ENCODE peak calls at places on chromosomes 11 and 22, in eight cellular contexts. P, M, W, D, G, O, L and F are unnamed samples.

GRCh38 chr11:64763804-64764611 is 4.2 kb upstream of the PYGM start:
- DNase-seq in P (peak), M (no peak), W (no peak), D (no peak), G (no peak), O (no peak), L (no peak), F (no peak)

GRCh38 chr11:5690216-5690615 is 626 bp downstream of the TRIM22 start:
- DNase-seq in P (no peak), M (no peak), W (no peak), D (no peak), G (peak), O (peak), L (no peak), F (peak)

GRCh38 chr22:23817146-23817545 is 21.7 kb downstream of the DERL3 start:
- DNase-seq in P (no peak), M (no peak), W (no peak), D (no peak), G (no peak), O (no peak), L (no peak), F (no peak)

GRCh38 chr11:131537196-131537595 is 166.8 kb downstream of the NTM start:
- DNase-seq in P (no peak), M (no peak), W (no peak), D (no peak), G (no peak), O (no peak), L (no peak), F (no peak)

GRCh38 chr22:22884010-22884887 is 3.4 kb upstream of the IGLL5 start:
- DNase-seq in P (peak), M (peak), W (peak), D (peak), G (peak), O (peak), L (peak), F (peak)

GRCh38 chr22:19287076-19287724 is 4.3 kb downstream of the CLTCL1 start:
- DNase-seq in P (no peak), M (no peak), W (no peak), D (peak), G (no peak), O (no peak), L (no peak), F (peak)

GRCh38 chr11:74417379-74417804 is 19.2 kb upstream of the PGM2L1 start:
- DNase-seq in P (no peak), M (no peak), W (no peak), D (peak), G (no peak), O (no peak), L (no peak), F (peak)

GRCh38 chr11:12380565-12381325 is 3.4 kb downstream of the PARVA start:
- DNase-seq in P (no peak), M (no peak), W (no peak), D (no peak), G (no peak), O (no peak), L (peak), F (no peak)

GRCh38 chr11:63838150-63838681 is 694 bp upstream of the MARK2 start:
- DNase-seq in P (no peak), M (no peak), W (no peak), D (no peak), G (no peak), O (no peak), L (no peak), F (no peak)

GRCh38 chr11:111162306-111162705 is 83.2 kb upstream of the POU2AF2 start:
- DNase-seq in P (no peak), M (no peak), W (no peak), D (no peak), G (no peak), O (no peak), L (no peak), F (peak)

GRCh38 chr11:73156114-73156513 is 14.0 kb upstream of the FCHSD2 start:
- DNase-seq in P (no peak), M (no peak), W (no peak), D (no peak), G (no peak), O (peak), L (no peak), F (no peak)

GRCh38 chr11:67628710-67629385 is 889 bp downstream of the NUDT8 start:
- DNase-seq in P (no peak), M (no peak), W (no peak), D (no peak), G (no peak), O (no peak), L (no peak), F (no peak)

GRCh38 chr11:284081-285020 is 4.6 kb upstream of the PGGHG start:
- DNase-seq in P (no peak), M (peak), W (no peak), D (no peak), G (peak), O (no peak), L (no peak), F (no peak)

GRCh38 chr11:1888811-1889526 is 2.7 kb downstream of the PRR33 start:
- DNase-seq in P (peak), M (no peak), W (no peak), D (no peak), G (no peak), O (no peak), L (no peak), F (no peak)

GRCh38 chr22:19799322-19800190 is 39.0 kb downstream of the TBX1 start:
- DNase-seq in P (no peak), M (peak), W (peak), D (peak), G (no peak), O (no peak), L (peak), F (peak)

GRCh38 chr22:49462291-49462690 is 365.4 kb downstream of the BRD1 start:
- DNase-seq in P (no peak), M (no peak), W (no peak), D (no peak), G (no peak), O (no peak), L (no peak), F (no peak)

GRCh38 chr22:49487950-49488349 is 339.7 kb downstream of the BRD1 start:
- DNase-seq in P (no peak), M (no peak), W (no peak), D (no peak), G (no peak), O (no peak), L (no peak), F (no peak)

GRCh38 chr11:91158901-91159537 is 936.2 kb upstream of the CHORDC1 start:
- DNase-seq in P (no peak), M (no peak), W (no peak), D (no peak), G (no peak), O (no peak), L (no peak), F (no peak)

GRCh38 chr11:115980336-115980735 is 476.1 kb upstream of the CADM1 start:
- DNase-seq in P (no peak), M (no peak), W (no peak), D (no peak), G (no peak), O (no peak), L (no peak), F (no peak)

GRCh38 chr11:19577849-19578619 is 134.6 kb upstream of the NAV2 start:
- DNase-seq in P (no peak), M (peak), W (no peak), D (no peak), G (no peak), O (no peak), L (peak), F (peak)

GRCh38 chr11:35106595-35106994 is 32.4 kb upstream of the CD44 start:
- DNase-seq in P (no peak), M (no peak), W (no peak), D (no peak), G (no peak), O (peak), L (no peak), F (no peak)

GRCh38 chr11:65438257-65439151 is 15.9 kb downstream of the NEAT1 start:
- DNase-seq in P (no peak), M (no peak), W (no peak), D (no peak), G (no peak), O (no peak), L (no peak), F (peak)

GRCh38 chr11:69050592-69051380 is 2.1 kb downstream of the TPCN2 start:
- DNase-seq in P (no peak), M (no peak), W (no peak), D (no peak), G (no peak), O (no peak), L (no peak), F (no peak)

GRCh38 chr11:134559617-134559992 is 147.6 kb upstream of the B3GAT1 start:
- DNase-seq in P (no peak), M (peak), W (no peak), D (no peak), G (peak), O (no peak), L (no peak), F (no peak)

GRCh38 chr11:116866774-116867455 is 29.5 kb upstream of the APOA1 start:
- DNase-seq in P (no peak), M (no peak), W (no peak), D (no peak), G (no peak), O (no peak), L (no peak), F (peak)

GRCh38 chr22:29336751-29337490 is 21.4 kb upstream of the RASL10A start:
- DNase-seq in P (no peak), M (no peak), W (no peak), D (no peak), G (no peak), O (no peak), L (peak), F (no peak)

GRCh38 chr11:128187829-128188228 is 399.5 kb downstream of the ETS1 start:
- DNase-seq in P (no peak), M (no peak), W (peak), D (no peak), G (no peak), O (no peak), L (no peak), F (peak)

GRCh38 chr11:35295751-35296150 is 123.6 kb downstream of the SLC1A2 start:
- DNase-seq in P (no peak), M (no peak), W (no peak), D (peak), G (no peak), O (no peak), L (no peak), F (no peak)

GRCh38 chr11:3044004-3044403 is 13.2 kb downstream of the CARS1 start:
- DNase-seq in P (no peak), M (no peak), W (no peak), D (no peak), G (no peak), O (no peak), L (peak), F (peak)

GRCh38 chr11:131691558-131692041 is 321.2 kb downstream of the NTM start:
- DNase-seq in P (no peak), M (no peak), W (peak), D (peak), G (peak), O (peak), L (no peak), F (peak)

GRCh38 chr11:68839953-68840641 is 1.6 kb downstream of the CPT1A start:
- DNase-seq in P (no peak), M (no peak), W (peak), D (peak), G (no peak), O (peak), L (no peak), F (peak)

GRCh38 chr22:45090364-45090960 is 73.3 kb upstream of the NUP50 start:
- DNase-seq in P (no peak), M (no peak), W (no peak), D (peak), G (no peak), O (no peak), L (no peak), F (peak)

GRCh38 chr11:72247584-72247983 is 3.6 kb upstream of the PHOX2A start:
- DNase-seq in P (no peak), M (no peak), W (no peak), D (no peak), G (no peak), O (no peak), L (no peak), F (no peak)

GRCh38 chr11:62430350-62430749 is 11.5 kb downstream of the SCGB1A1 start:
- DNase-seq in P (no peak), M (no peak), W (no peak), D (no peak), G (no peak), O (no peak), L (no peak), F (peak)

GRCh38 chr22:46929046-46929688 is 166.7 kb downstream of the TBC1D22A start:
- DNase-seq in P (no peak), M (no peak), W (no peak), D (no peak), G (no peak), O (no peak), L (no peak), F (no peak)

DNA sequence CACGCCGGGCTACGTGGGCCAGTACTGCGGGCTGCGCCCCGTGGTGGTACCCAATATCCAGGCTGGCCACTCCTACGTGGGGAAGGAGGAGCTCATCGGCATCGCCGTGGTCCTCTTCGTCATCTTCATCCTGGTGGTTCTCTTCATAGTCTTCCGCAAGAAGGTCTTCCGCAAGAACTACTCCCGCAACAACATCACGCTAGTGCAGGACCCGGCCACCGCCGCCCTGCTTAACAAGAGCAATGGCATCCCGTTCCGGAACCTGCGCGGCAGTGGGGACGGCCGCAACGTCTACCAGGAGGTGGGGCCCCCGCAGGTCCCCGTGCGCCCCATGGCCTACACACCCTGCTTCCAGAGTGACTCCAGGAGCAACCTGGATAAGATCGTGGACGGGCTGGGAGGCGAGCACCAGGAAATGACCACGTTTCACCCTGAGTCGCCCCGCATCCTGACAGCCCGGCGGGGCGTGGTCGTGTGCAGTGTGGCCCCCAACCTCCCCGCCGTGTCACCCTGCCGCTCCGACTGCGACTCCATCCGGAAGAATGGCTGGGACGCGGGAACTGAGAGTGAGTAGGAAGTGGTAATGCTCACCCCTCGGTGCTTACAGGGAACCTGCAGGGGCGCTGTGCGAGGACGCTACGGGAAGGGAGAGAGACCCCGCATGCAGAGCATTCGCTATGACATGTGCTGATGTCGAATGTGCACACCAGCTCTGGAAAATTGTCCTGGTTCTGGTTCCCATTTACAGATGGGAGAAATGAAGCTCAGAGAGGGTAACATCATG is 86.4 kb upstream of the MTNR1B start:
- DNase-seq in P (no peak), M (no peak), W (no peak), D (no peak), G (no peak), O (no peak), L (no peak), F (no peak)
- TF ChIP-seq CTCF in P (no peak), M (no peak), W (no peak), D (no peak), G (no peak), O (no peak), L (no peak), F (no peak)

GRCh38 chr11:71200172-71200716 is 52.1 kb downstream of the SHANK2 start:
- DNase-seq in P (no peak), M (no peak), W (no peak), D (no peak), G (no peak), O (no peak), L (no peak), F (no peak)

GRCh38 chr11:71198823-71199165 is 53.6 kb downstream of the SHANK2 start:
- DNase-seq in P (no peak), M (no peak), W (no peak), D (no peak), G (no peak), O (no peak), L (no peak), F (no peak)

GRCh38 chr11:71197096-71197495 is 55.3 kb downstream of the SHANK2 start:
- DNase-seq in P (no peak), M (no peak), W (no peak), D (no peak), G (no peak), O (no peak), L (no peak), F (no peak)

GRCh38 chr11:71199226-71199815 is 53.1 kb downstream of the SHANK2 start:
- DNase-seq in P (no peak), M (no peak), W (no peak), D (no peak), G (peak), O (no peak), L (no peak), F (no peak)

DNA sequence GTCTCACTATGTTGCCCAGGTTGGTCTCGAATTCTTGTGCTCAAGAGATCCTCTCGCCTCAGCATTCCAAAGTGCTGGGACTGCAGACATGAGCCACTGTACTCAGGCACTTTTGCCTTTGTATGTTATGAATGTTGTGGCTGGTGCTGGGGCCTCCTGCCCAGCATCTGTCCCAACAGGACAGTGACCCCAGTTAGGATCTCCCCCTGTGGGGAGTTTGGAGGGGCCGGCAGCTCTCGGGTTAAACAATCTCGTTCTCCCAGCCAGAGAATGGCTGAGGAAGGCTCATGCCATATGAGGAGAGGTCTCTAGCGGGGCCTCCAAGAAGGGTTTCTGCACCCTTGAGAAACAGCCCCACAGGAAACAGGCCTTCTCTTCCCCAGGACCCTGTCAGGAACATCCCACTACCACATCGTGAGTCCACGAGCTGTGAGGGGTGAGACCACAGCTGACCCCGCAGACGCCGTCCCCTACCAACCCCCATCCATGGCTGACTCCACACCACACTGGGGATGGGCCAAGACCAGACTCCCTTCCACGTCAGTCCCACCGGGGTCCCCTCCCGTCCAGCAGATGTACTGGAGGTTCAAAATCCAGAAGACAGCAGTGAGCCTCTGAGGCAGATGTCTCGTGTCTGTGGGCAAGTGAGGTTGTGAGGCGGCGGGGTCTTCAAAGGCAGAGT is 54.1 kb downstream of the SHANK2 start:
- DNase-seq in P (no peak), M (no peak), W (no peak), D (no peak), G (no peak), O (no peak), L (no peak), F (no peak)
- H3K4me3 ChIP-seq in P (no peak), M (no peak), W (no peak), D (no peak), G (no peak), O (no peak), L (no peak), F (no peak)

DNA sequence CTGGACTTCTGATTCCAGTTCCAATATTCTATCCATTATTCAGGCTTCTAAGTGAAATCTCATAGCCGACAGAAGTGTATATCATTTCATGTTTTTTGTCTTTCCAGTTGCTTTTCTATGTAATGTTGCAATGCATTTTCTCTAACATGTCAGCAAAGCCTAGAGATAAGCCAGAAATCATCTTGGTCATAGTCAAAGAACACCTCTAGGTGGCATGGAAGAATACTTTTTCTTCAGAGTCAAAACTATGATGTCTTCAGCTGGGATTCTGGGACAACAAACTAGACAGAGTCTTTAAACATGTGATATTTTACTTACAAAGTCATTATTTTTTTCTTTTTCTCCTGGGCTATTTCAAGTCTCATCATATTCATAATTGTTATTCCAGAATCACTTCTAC is 4.4 kb downstream of the GAS2 start:
- DNase-seq in P (no peak), M (no peak), W (no peak), D (peak), G (no peak), O (peak), L (no peak), F (no peak)
- TF ChIP-seq CTCF in P (no peak), M (peak), W (peak), D (peak), G (no peak), O (peak), L (peak), F (no peak)

GRCh38 chr22:41923595-41924276 is 2.9 kb downstream of the TNFRSF13C start:
- DNase-seq in P (no peak), M (no peak), W (no peak), D (no peak), G (no peak), O (no peak), L (no peak), F (no peak)

GRCh38 chr22:41928416-41929157 is 2.0 kb upstream of the TNFRSF13C start:
- DNase-seq in P (no peak), M (no peak), W (peak), D (peak), G (no peak), O (no peak), L (no peak), F (no peak)

GRCh38 chr22:41922940-41923594 is 3.5 kb downstream of the TNFRSF13C start:
- DNase-seq in P (no peak), M (no peak), W (no peak), D (no peak), G (no peak), O (no peak), L (no peak), F (no peak)

GRCh38 chr22:41927813-41928212 is 1.2 kb upstream of the TNFRSF13C start:
- DNase-seq in P (no peak), M (no peak), W (no peak), D (no peak), G (no peak), O (no peak), L (no peak), F (no peak)

GRCh38 chr22:41925783-41926460 is 684 bp downstream of the TNFRSF13C start:
- DNase-seq in P (peak), M (peak), W (peak), D (peak), G (peak), O (peak), L (peak), F (peak)
- H3K4me3 ChIP-seq in P (peak), M (peak), W (peak), D (peak), G (peak), O (peak), L (peak), F (peak)